ENCODE peak calls at places on chromosomes 6 and 20, in six cellular contexts. K is pancreas; X is foreskin fibroblast; A is stimulated activated CD4-positive, alpha-beta T cell treated with anti-CD3 and anti-CD28 coated beads, Interleukin-12 subunit alpha, Interleukin-12 subunit beta, amount 100 ng/mL, for 4 hours; N is HS-5; H is ACHN. S is an unnamed sample.

GRCh38 chr6:158536891-158537798 is 22.7 kb upstream of the TMEM181 start:
- DNase-seq in K (peak), X (peak), A (no peak), N (no peak), H (peak), S (no peak)

GRCh38 chr6:42099340-42100028 is 42.9 kb downstream of the C6orf132 start:
- DNase-seq in K (peak), X (peak), A (no peak), N (no peak), H (peak), S (no peak)

GRCh38 chr6:35011096-35012041 is 122.3 kb downstream of the ANKS1A start:
- DNase-seq in K (no peak), X (no peak), A (no peak), N (no peak), H (no peak), S (no peak)

GRCh38 chr6:143746202-143747119 is 68.7 kb downstream of the PHACTR2 start:
- DNase-seq in K (no peak), X (no peak), A (no peak), N (no peak), H (no peak), S (no peak)

GRCh38 chr6:34912715-34913464 is 23.8 kb downstream of the ANKS1A start:
- DNase-seq in K (no peak), X (peak), A (no peak), N (peak), H (peak), S (peak)

GRCh38 chr6:1554241-1554880 is 55.4 kb upstream of the FOXC1 start:
- DNase-seq in K (no peak), X (peak), A (no peak), N (no peak), H (no peak), S (no peak)

GRCh38 chr20:63968136-63968927 is 1.4 kb downstream of the ZNF512B start:
- DNase-seq in K (peak), X (no peak), A (no peak), N (no peak), H (no peak), S (no peak)

GRCh38 chr6:35047265-35048011 is 93.7 kb downstream of the TCP11 start:
- DNase-seq in K (no peak), X (peak), A (no peak), N (no peak), H (no peak), S (no peak)

GRCh38 chr6:166167801-166168615 is at the start of gene TBXT:
- DNase-seq in K (no peak), X (no peak), A (no peak), N (no peak), H (no peak), S (no peak)

S was measured in activated T-cell treated with anti-CD3 and anti-CD28 coated beads, Interleukin-2, amount 50 U/mL, for 4 hours.